ENCODE peak calls at places on chromosomes 13 and 19, in eight cellular contexts. I, V, Y, U, H, C, Q and B are unnamed samples.

GRCh38 chr19:40663712-40664692 is 26.4 kb downstream of the NUMBL start:
- DNase-seq in V (no peak), Q (no peak), I (no peak), U (no peak), Y (no peak), H (no peak), C (no peak), B (no peak)

GRCh38 chr13:25844559-25845434 is 207.0 kb downstream of the SHISA2 start:
- DNase-seq in Y (no peak), H (no peak), Q (no peak), V (no peak), I (no peak), U (no peak), C (no peak), B (no peak)

GRCh38 chr13:33111414-33112110 is 95.3 kb downstream of the KL start:
- DNase-seq in Y (peak), C (no peak), U (no peak), V (peak), Q (no peak), I (no peak), H (no peak), B (no peak)

GRCh38 chr19:12705169-12705568 is 8.7 kb upstream of the FBXW9 start:
- DNase-seq in I (no peak), U (no peak), Y (no peak), H (no peak), Q (no peak), C (no peak), V (no peak), B (no peak)

GRCh38 chr19:29122185-29122584 is 90.8 kb downstream of the UQCRFS1 start:
- DNase-seq in U (no peak), I (no peak), Q (no peak), C (peak), Y (no peak), H (no peak), V (no peak), B (no peak)

GRCh38 chr19:16371540-16371986 is 46.9 kb downstream of the KLF2 start:
- DNase-seq in H (no peak), I (peak), C (no peak), Q (no peak), U (no peak), Y (peak), V (peak), B (peak)

GRCh38 chr13:41365636-41366035 is 54.6 kb downstream of the NAA16 start:
- DNase-seq in H (no peak), I (no peak), V (no peak), Y (no peak), Q (no peak), C (no peak), U (peak), B (no peak)

GRCh38 chr13:94479559-94480095 is at the start of gene DCT:
- DNase-seq in H (no peak), I (no peak), Y (no peak), Q (no peak), U (no peak), C (no peak), V (no peak), B (no peak)

GRCh38 chr13:59510377-59510776 is 653.4 kb downstream of the DIAPH3 start:
- DNase-seq in H (no peak), I (no peak), Q (no peak), V (no peak), Y (no peak), U (no peak), C (no peak), B (no peak)

GRCh38 chr19:18875726-18876125 is 20.2 kb downstream of the CERS1 start:
- DNase-seq in I (no peak), Y (no peak), C (no peak), V (no peak), Q (no peak), U (peak), H (no peak), B (no peak)

GRCh38 chr19:46162731-46163130 is 14.7 kb downstream of the IGFL2 start:
- DNase-seq in V (no peak), I (no peak), Q (no peak), Y (no peak), C (no peak), U (no peak), H (no peak), B (no peak)

GRCh38 chr19:41233748-41234240 is 14.8 kb downstream of the AXL start:
- DNase-seq in I (no peak), U (no peak), H (no peak), Y (peak), C (peak), V (no peak), Q (no peak), B (no peak)

GRCh38 chr13:29977721-29978120 is 127.3 kb upstream of the UBL3 start:
- DNase-seq in C (no peak), Q (no peak), V (no peak), Y (no peak), U (no peak), I (no peak), H (peak), B (no peak)

GRCh38 chr13:25292301-25292700 is 5.0 kb upstream of the MTMR6 start:
- DNase-seq in H (peak), Q (no peak), I (peak), C (no peak), V (no peak), Y (no peak), U (no peak), B (no peak)

GRCh38 chr19:42130254-42130573 is 2.0 kb downstream of the POU2F2 start:
- DNase-seq in U (no peak), Y (no peak), I (no peak), Q (no peak), V (no peak), H (no peak), C (no peak), B (no peak)

GRCh38 chr13:30607908-30608307 is 9.8 kb upstream of the USPL1 start:
- DNase-seq in Y (no peak), I (peak), Q (no peak), H (no peak), V (peak), U (no peak), C (no peak), B (peak)

GRCh38 chr13:96672016-96672415 is 322.3 kb downstream of the OXGR1 start:
- DNase-seq in Q (no peak), C (no peak), V (no peak), U (no peak), I (no peak), Y (no peak), H (peak), B (no peak)

GRCh38 chr13:25874907-25875306 is 176.9 kb downstream of the SHISA2 start:
- DNase-seq in Q (no peak), C (no peak), Y (no peak), I (peak), H (no peak), V (peak), U (no peak), B (peak)

GRCh38 chr13:102045713-102046112 is 356.1 kb downstream of the FGF14 start:
- DNase-seq in I (no peak), C (no peak), Q (no peak), U (no peak), V (no peak), Y (no peak), H (no peak), B (no peak)

GRCh38 chr19:7488736-7489353 is at the start of gene PEX11G:
- DNase-seq in H (peak), Q (peak), I (peak), Y (peak), U (no peak), V (peak), C (peak), B (peak)

GRCh38 chr19:34596989-34597388 is 80.0 kb downstream of the SCGB2B2 start:
- DNase-seq in H (no peak), Y (no peak), I (no peak), C (no peak), Q (no peak), V (no peak), U (no peak), B (no peak)

GRCh38 chr19:13366529-13367143 is 139.6 kb downstream of the CACNA1A start:
- DNase-seq in V (no peak), C (no peak), U (no peak), H (peak), I (no peak), Y (no peak), Q (no peak), B (no peak)

GRCh38 chr19:28051047-28051446 is 1161.9 kb downstream of the UQCRFS1 start:
- DNase-seq in C (no peak), Q (no peak), I (no peak), H (no peak), V (no peak), U (no peak), Y (no peak), B (no peak)

GRCh38 chr19:28065026-28065425 is 1147.9 kb downstream of the UQCRFS1 start:
- DNase-seq in I (no peak), Y (no peak), H (no peak), C (no peak), Q (no peak), V (no peak), U (peak), B (no peak)

GRCh38 chr13:99303863-99304521 is 3.2 kb downstream of the GPR183 start:
- DNase-seq in I (peak), Y (no peak), Q (no peak), U (no peak), V (no peak), H (no peak), C (no peak), B (peak)

GRCh38 chr13:93328943-93329342 is 102.3 kb downstream of the GPC6 start:
- DNase-seq in H (no peak), Q (no peak), I (no peak), V (no peak), U (no peak), C (no peak), Y (no peak), B (no peak)

GRCh38 chr13:50189450-50189849 is 174.2 kb downstream of the KCNRG start:
- DNase-seq in H (no peak), C (no peak), V (no peak), Y (no peak), U (no peak), Q (no peak), I (no peak), B (no peak)

GRCh38 chr19:41887711-41888382 is 4.9 kb downstream of the ARHGEF1 start:
- DNase-seq in I (peak), U (peak), Y (no peak), C (no peak), V (peak), Q (no peak), H (peak), B (peak)

GRCh38 chr13:72852207-72852606 is 70.3 kb downstream of the PIBF1 start:
- DNase-seq in Q (no peak), C (no peak), V (no peak), H (no peak), U (no peak), Y (no peak), I (no peak), B (no peak)

GRCh38 chr13:35475960-35476943 is at the start of gene MAB21L1:
- DNase-seq in I (peak), Y (no peak), V (no peak), U (no peak), Q (peak), H (peak), C (peak), B (no peak)

GRCh38 chr13:50388481-50388880 is 373.2 kb downstream of the KCNRG start:
- DNase-seq in U (no peak), I (no peak), Q (no peak), V (no peak), H (no peak), Y (no peak), C (no peak), B (no peak)

GRCh38 chr19:2969104-2969504 is 8.3 kb upstream of the TLE6 start:
- DNase-seq in U (no peak), C (no peak), V (no peak), Y (peak), H (no peak), I (no peak), Q (no peak), B (no peak)

GRCh38 chr13:44404261-44405139 is 30.9 kb downstream of the SERP2 start:
- DNase-seq in U (no peak), H (no peak), I (no peak), Y (no peak), Q (no peak), C (no peak), V (peak), B (no peak)

GRCh38 chr19:802888-803561 is 5.8 kb downstream of the PTBP1 start:
- DNase-seq in Y (peak), I (no peak), C (no peak), H (no peak), U (no peak), Q (no peak), V (no peak), B (no peak)

GRCh38 chr13:80161219-80161618 is 179.7 kb downstream of the SPRY2 start:
- DNase-seq in Y (no peak), H (no peak), U (no peak), C (no peak), V (no peak), I (no peak), Q (no peak), B (no peak)

GRCh38 chr13:113527272-113527958 is 36.9 kb upstream of the DCUN1D2 start:
- DNase-seq in Y (no peak), H (no peak), I (no peak), U (no peak), C (peak), V (no peak), Q (no peak), B (no peak)

GRCh38 chr13:112719016-112719415 is 29.2 kb downstream of the ATP11A start:
- DNase-seq in V (no peak), U (no peak), Y (no peak), C (no peak), H (no peak), I (no peak), Q (no peak), B (no peak)

GRCh38 chr13:74977498-74977897 is 504.5 kb downstream of the TBC1D4 start:
- DNase-seq in V (no peak), Q (no peak), U (no peak), H (peak), I (no peak), Y (no peak), C (no peak), B (no peak)